ENCODE peak calls at places on chromosome 2, in eight cellular contexts. T is IMR-90, F is body of pancreas, V is adrenal gland, W is stomach, X is heart left ventricle, K is A549, D is spleen. A is an unnamed sample.
A peak's percentile ranks its signal among the peaks of the same experiment; 100 is the strongest.

GRCh38 chr2:110796724-110797301 is 64.4 kb downstream of the ACOXL start:
- DNase-seq in T (no peak), F (peak; percentile 50), V (no peak), W (peak; percentile 64), X (no peak), K (no peak), D (no peak), A (peak; percentile 79)

GRCh38 chr2:177740718-177741117 is 331.9 kb downstream of the PDE11A start:
- DNase-seq in T (no peak), F (no peak), V (peak; percentile 68), W (no peak), X (no peak), K (no peak), D (no peak), A (no peak)

GRCh38 chr2:15956230-15956629 is 15.9 kb downstream of the MYCN start:
- DNase-seq in T (no peak), F (no peak), V (no peak), W (no peak), X (no peak), K (no peak), D (no peak), A (no peak)

GRCh38 chr2:201852462-201852861 is 46.1 kb downstream of the CDK15 start:
- DNase-seq in T (no peak), F (no peak), V (no peak), W (no peak), X (no peak), K (no peak), D (no peak), A (no peak)

GRCh38 chr2:71555798-71556454 is 102.6 kb downstream of the DYSF start:
- DNase-seq in T (no peak), F (peak; percentile 47), V (no peak), W (no peak), X (peak; percentile 20), K (no peak), D (peak; percentile 62), A (no peak)

GRCh38 chr2:228474466-228474865 is 293.0 kb upstream of the SPHKAP start:
- DNase-seq in T (no peak), F (no peak), V (no peak), W (no peak), X (no peak), K (no peak), D (no peak), A (no peak)

GRCh38 chr2:227862227-227862740 is 9.1 kb upstream of the DAW1 start:
- DNase-seq in T (peak; percentile 64), F (peak; percentile 23), V (no peak), W (peak; percentile 36), X (no peak), K (peak; percentile 80), D (no peak), A (no peak)

GRCh38 chr2:52342458-52342857 is 1310.5 kb upstream of the NRXN1 start:
- DNase-seq in T (peak; percentile 88), F (no peak), V (no peak), W (no peak), X (no peak), K (no peak), D (no peak), A (no peak)

GRCh38 chr2:46645681-46646162 is 166.4 kb downstream of the TMEM247 start:
- DNase-seq in T (peak; percentile 93), F (peak; percentile 57), V (peak; percentile 76), W (peak; percentile 29), X (peak; percentile 54), K (peak; percentile 84), D (no peak), A (no peak)

GRCh38 chr2:175698076-175698475 is 304.0 kb downstream of the LNPK start:
- DNase-seq in T (no peak), F (no peak), V (no peak), W (no peak), X (no peak), K (no peak), D (no peak), A (no peak)

GRCh38 chr2:231394201-231395141 is 1.0 kb upstream of the B3GNT7 start:
- DNase-seq in T (no peak), F (peak; percentile 66), V (no peak), W (no peak), X (no peak), K (peak; percentile 34), D (no peak), A (no peak)
- TF ChIP-seq POLR2A in T (no peak), F (no peak), V (no peak), W (no peak), X (no peak), K (no peak), D (no peak), A (no peak)

GRCh38 chr2:157784169-157784822 is 91.8 kb downstream of the ACVR1 start:
- DNase-seq in T (peak; percentile 21), F (peak; percentile 80), V (no peak), W (peak; percentile 80), X (peak; percentile 58), K (peak; percentile 41), D (no peak), A (no peak)

GRCh38 chr2:157783180-157783579 is 93.0 kb downstream of the ACVR1 start:
- DNase-seq in T (no peak), F (peak; percentile 33), V (no peak), W (no peak), X (no peak), K (no peak), D (no peak), A (no peak)

GRCh38 chr2:157780211-157780610 is 95.9 kb downstream of the ACVR1 start:
- DNase-seq in T (no peak), F (no peak), V (no peak), W (no peak), X (no peak), K (no peak), D (no peak), A (no peak)

GRCh38 chr2:157779794-157780193 is 96.3 kb downstream of the ACVR1 start:
- DNase-seq in T (no peak), F (no peak), V (no peak), W (no peak), X (no peak), K (no peak), D (no peak), A (no peak)

DNA sequence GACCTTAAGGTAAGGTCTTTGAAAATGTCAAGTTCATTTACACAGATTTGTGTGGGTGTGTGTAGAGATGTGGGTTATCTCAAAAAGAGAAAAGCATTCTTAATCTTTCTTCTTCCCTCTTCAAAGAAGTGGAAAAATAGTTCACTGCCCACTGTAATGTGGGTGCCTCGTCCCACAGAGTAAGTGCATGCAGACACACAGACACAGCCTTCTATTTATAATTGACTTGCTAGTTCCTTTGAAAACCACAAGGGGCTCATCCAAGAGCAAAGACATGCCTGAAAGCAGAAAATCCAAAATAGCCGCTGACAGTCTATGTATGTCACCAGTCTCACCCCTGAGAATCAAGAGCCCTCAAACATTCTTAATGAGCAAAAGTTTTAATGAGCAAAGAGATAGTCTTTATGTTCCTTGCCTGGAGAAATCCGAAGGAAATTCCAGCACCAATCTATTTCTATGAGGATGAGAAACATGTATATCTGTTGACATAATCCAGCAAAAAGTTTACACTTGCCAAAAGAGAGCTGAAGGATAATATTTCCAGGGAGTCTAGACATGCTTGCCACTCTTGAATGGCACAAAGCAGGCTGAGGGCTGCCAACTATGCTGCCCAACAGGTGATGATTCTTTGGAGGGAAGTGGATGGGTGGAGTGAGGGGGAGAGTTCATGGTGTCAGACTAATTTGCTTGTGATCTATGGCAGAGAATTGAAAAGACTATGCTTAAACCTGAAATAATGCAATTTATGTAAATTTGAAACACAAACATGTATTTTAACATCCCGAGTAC is 93.9 kb downstream of the ACVR1 start:
- DNase-seq in T (peak; percentile 32), F (no peak), V (no peak), W (no peak), X (no peak), K (peak; percentile 16), D (no peak), A (no peak)
- TF ChIP-seq CTCF in T (peak; percentile 43), F (peak; percentile 13), V (no peak), W (no peak), X (peak; percentile 55), K (no peak), D (no peak), A (no peak)

GRCh38 chr2:231668981-231669380 is 39.3 kb upstream of the PTMA start:
- DNase-seq in T (no peak), F (no peak), V (no peak), W (no peak), X (no peak), K (no peak), D (no peak), A (no peak)

GRCh38 chr2:231666171-231667095 is 41.9 kb upstream of the PTMA start:
- DNase-seq in T (peak; percentile 91), F (peak; percentile 97), V (peak; percentile 80), W (peak; percentile 96), X (peak; percentile 98), K (peak; percentile 97), D (peak; percentile 95), A (peak; percentile 98)

GRCh38 chr2:231667497-231667896 is 40.8 kb upstream of the PTMA start:
- DNase-seq in T (no peak), F (no peak), V (no peak), W (no peak), X (no peak), K (no peak), D (no peak), A (no peak)

GRCh38 chr2:231665208-231665921 is 43.0 kb upstream of the PTMA start:
- DNase-seq in T (no peak), F (no peak), V (no peak), W (no peak), X (no peak), K (no peak), D (peak; percentile 78), A (no peak)

DNA sequence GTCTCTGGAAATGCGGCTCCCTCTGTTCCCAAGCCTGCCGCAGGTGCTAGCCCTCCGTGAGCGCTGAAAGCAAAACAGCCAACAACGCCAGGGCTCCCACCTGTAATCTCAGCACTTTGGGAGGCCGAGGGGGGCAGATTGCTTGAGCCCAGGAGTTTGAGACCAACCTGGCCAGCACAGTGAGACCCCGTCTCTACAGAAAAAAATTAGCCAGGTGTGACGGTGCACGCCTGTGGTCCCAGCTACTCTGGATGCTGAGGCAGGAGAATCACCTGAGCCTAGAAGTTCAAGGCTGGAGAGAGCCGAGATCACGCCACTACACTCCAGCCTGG is 41.3 kb upstream of the PTMA start:
- DNase-seq in T (no peak), F (no peak), V (no peak), W (no peak), X (no peak), K (no peak), D (no peak), A (no peak)
- H3K4me1 ChIP-seq in T (peaks cover 15% of the 10 kb centered on the region), F (peaks cover 26% of the 10 kb centered on the region), V (peaks cover 11% of the 10 kb centered on the region), W (peaks cover 62% of the 10 kb centered on the region), X (peaks cover 39% of the 10 kb centered on the region), K (peaks cover 39% of the 10 kb centered on the region), D (peaks cover 93% of the 10 kb centered on the region), A (peaks cover 53% of the 10 kb centered on the region)

DNA sequence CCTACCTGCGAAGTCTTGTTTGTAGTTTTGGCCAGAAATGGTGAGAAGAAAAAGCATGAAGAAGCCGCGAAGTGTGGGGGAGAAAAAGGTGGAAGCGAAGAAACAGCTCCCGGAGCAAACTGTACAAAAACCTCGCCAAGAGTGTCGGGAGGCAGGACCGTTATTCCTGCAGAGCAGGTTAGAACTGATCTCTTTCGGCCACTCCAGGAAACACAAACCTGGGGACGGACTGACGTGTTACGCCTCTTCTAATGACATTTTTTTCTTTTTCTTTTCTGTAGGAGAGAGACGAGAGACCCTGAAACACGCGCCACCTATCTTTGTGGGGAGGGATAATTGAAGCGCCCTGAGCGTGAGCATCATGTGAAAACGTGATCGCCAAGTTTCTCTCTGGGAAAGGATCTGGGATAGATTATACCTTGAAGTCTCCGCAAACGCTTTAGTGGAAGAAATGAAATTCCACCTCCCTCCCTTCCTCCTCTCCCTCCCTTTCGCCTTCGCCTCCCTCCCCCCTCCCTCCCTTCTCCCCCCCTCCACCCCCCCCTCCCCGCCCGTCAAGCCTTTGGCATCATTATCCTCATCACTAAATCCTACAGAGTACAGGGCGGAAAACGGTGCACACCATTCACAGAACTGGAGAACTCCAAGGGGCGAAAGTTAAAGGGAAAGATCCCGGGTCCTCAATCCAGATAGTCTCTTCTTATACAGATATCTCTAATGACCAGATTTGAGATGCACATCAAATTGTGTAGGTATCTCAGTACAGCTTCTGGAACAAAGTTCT is at the start of gene ZEB2:
- DNase-seq in T (peak; percentile 84), F (peak; percentile 30), V (peak; percentile 75), W (no peak), X (peak; percentile 61), K (peak; percentile 67), D (peak; percentile 83), A (no peak)
- TF ChIP-seq POLR2A in T (peak; percentile 57), F (peak; percentile 63), V (peak; percentile 74), W (no peak), X (no peak), K (no peak), D (peak; percentile 50), A (no peak)

A was measured in esophagus muscularis mucosa.